ENCODE peak calls at places on chromosomes 6 and 20, in ten cellular contexts. One of them, this sample, is unnamed.

GRCh38 chr20:33995053-33995816 is 1.5 kb downstream of the RALY start:
- DNase-seq in Peyer's patch: no peak
- DNase-seq in NCI-H460: no peak
- DNase-seq in CD8-positive, alpha-beta T cell: no peak
- DNase-seq in fibroblast of lung: peak; percentile 34
- DNase-seq in NCI-H748 treated with DMSO at 0.1 percent for 48 hours: no peak
- DNase-seq in hippocampal formation: no peak
- DNase-seq in naive thymus-derived CD8-positive, alpha-beta T cell: no peak
- DNase-seq in WTC11: no peak
- DNase-seq in iPS DF 19.7: no peak
- DNase-seq in this sample: no peak

GRCh38 chr6:3500262-3501001 is 43.6 kb upstream of the SLC22A23 start:
- DNase-seq in Peyer's patch: no peak
- DNase-seq in NCI-H460: no peak
- DNase-seq in CD8-positive, alpha-beta T cell: no peak
- DNase-seq in fibroblast of lung: peak; percentile 63
- DNase-seq in NCI-H748 treated with DMSO at 0.1 percent for 48 hours: no peak
- DNase-seq in hippocampal formation: no peak
- DNase-seq in naive thymus-derived CD8-positive, alpha-beta T cell: no peak
- DNase-seq in WTC11: no peak
- DNase-seq in iPS DF 19.7: no peak
- DNase-seq in this sample: no peak

GRCh38 chr6:110040716-110041115 is 62.6 kb downstream of the GPR6 start:
- DNase-seq in Peyer's patch: no peak
- DNase-seq in NCI-H460: no peak
- DNase-seq in CD8-positive, alpha-beta T cell: no peak
- DNase-seq in fibroblast of lung: no peak
- DNase-seq in NCI-H748 treated with DMSO at 0.1 percent for 48 hours: no peak
- DNase-seq in hippocampal formation: no peak
- DNase-seq in naive thymus-derived CD8-positive, alpha-beta T cell: no peak
- DNase-seq in WTC11: no peak
- DNase-seq in iPS DF 19.7: no peak
- DNase-seq in this sample: no peak

GRCh38 chr6:117711369-117711768 is 36.1 kb downstream of the NUS1 start:
- DNase-seq in Peyer's patch: no peak
- DNase-seq in NCI-H460: no peak
- DNase-seq in CD8-positive, alpha-beta T cell: no peak
- DNase-seq in fibroblast of lung: no peak
- DNase-seq in NCI-H748 treated with DMSO at 0.1 percent for 48 hours: no peak
- DNase-seq in hippocampal formation: no peak
- DNase-seq in naive thymus-derived CD8-positive, alpha-beta T cell: no peak
- DNase-seq in WTC11: no peak
- DNase-seq in iPS DF 19.7: peak; percentile 1
- DNase-seq in this sample: no peak

GRCh38 chr6:152300517-152300916 is 336.6 kb downstream of the SYNE1 start:
- DNase-seq in Peyer's patch: no peak
- DNase-seq in NCI-H460: no peak
- DNase-seq in CD8-positive, alpha-beta T cell: no peak
- DNase-seq in fibroblast of lung: no peak
- DNase-seq in NCI-H748 treated with DMSO at 0.1 percent for 48 hours: no peak
- DNase-seq in hippocampal formation: no peak
- DNase-seq in naive thymus-derived CD8-positive, alpha-beta T cell: no peak
- DNase-seq in WTC11: no peak
- DNase-seq in iPS DF 19.7: no peak
- DNase-seq in this sample: no peak

GRCh38 chr20:40323411-40323810 is 365.6 kb downstream of the MAFB start:
- DNase-seq in Peyer's patch: no peak
- DNase-seq in NCI-H460: no peak
- DNase-seq in CD8-positive, alpha-beta T cell: no peak
- DNase-seq in fibroblast of lung: no peak
- DNase-seq in NCI-H748 treated with DMSO at 0.1 percent for 48 hours: peak; percentile 5
- DNase-seq in hippocampal formation: no peak
- DNase-seq in naive thymus-derived CD8-positive, alpha-beta T cell: no peak
- DNase-seq in WTC11: no peak
- DNase-seq in iPS DF 19.7: no peak
- DNase-seq in this sample: no peak

GRCh38 chr6:109795994-109796555 is 105.0 kb downstream of the FIG4 start:
- DNase-seq in Peyer's patch: no peak
- DNase-seq in NCI-H460: no peak
- DNase-seq in CD8-positive, alpha-beta T cell: no peak
- DNase-seq in fibroblast of lung: no peak
- DNase-seq in NCI-H748 treated with DMSO at 0.1 percent for 48 hours: no peak
- DNase-seq in hippocampal formation: no peak
- DNase-seq in naive thymus-derived CD8-positive, alpha-beta T cell: no peak
- DNase-seq in WTC11: no peak
- DNase-seq in iPS DF 19.7: no peak
- DNase-seq in this sample: no peak

GRCh38 chr6:11058406-11058805 is 14.3 kb upstream of the ELOVL2 start:
- DNase-seq in Peyer's patch: no peak
- DNase-seq in NCI-H460: no peak
- DNase-seq in CD8-positive, alpha-beta T cell: no peak
- DNase-seq in fibroblast of lung: no peak
- DNase-seq in NCI-H748 treated with DMSO at 0.1 percent for 48 hours: no peak
- DNase-seq in hippocampal formation: no peak
- DNase-seq in naive thymus-derived CD8-positive, alpha-beta T cell: no peak
- DNase-seq in WTC11: no peak
- DNase-seq in iPS DF 19.7: no peak
- DNase-seq in this sample: no peak

GRCh38 chr6:5307058-5307457 is 45.7 kb downstream of the FARS2 start:
- DNase-seq in Peyer's patch: no peak
- DNase-seq in NCI-H460: no peak
- DNase-seq in CD8-positive, alpha-beta T cell: no peak
- DNase-seq in fibroblast of lung: no peak
- DNase-seq in NCI-H748 treated with DMSO at 0.1 percent for 48 hours: no peak
- DNase-seq in hippocampal formation: no peak
- DNase-seq in naive thymus-derived CD8-positive, alpha-beta T cell: no peak
- DNase-seq in WTC11: no peak
- DNase-seq in iPS DF 19.7: no peak
- DNase-seq in this sample: no peak

GRCh38 chr6:154479388-154480143 is 30.9 kb downstream of the CNKSR3 start:
- DNase-seq in Peyer's patch: no peak
- DNase-seq in NCI-H460: no peak
- DNase-seq in CD8-positive, alpha-beta T cell: no peak
- DNase-seq in fibroblast of lung: peak; percentile 62
- DNase-seq in NCI-H748 treated with DMSO at 0.1 percent for 48 hours: no peak
- DNase-seq in hippocampal formation: no peak
- DNase-seq in naive thymus-derived CD8-positive, alpha-beta T cell: no peak
- DNase-seq in WTC11: no peak
- DNase-seq in iPS DF 19.7: no peak
- DNase-seq in this sample: no peak